ENCODE peak calls at places on chromosome 14, in four cellular contexts. One of them, this sample, is unnamed.
A peak's percentile ranks its signal among the peaks of the same experiment; 100 is the strongest.

GRCh38 chr14:105894978-105895881 is 368.8 kb downstream of the TMEM121 start:
- DNase-seq in mesenteric fat pad: peak; percentile 84
- DNase-seq in activated naive CD8-positive, alpha-beta T cell treated with anti-CD3 and anti-CD28 coated beads for 36 hours: no peak
- DNase-seq in coronary artery: no peak
- DNase-seq in this sample: no peak

GRCh38 chr14:34913619-34914018 is 38.5 kb upstream of the BAZ1A start:
- DNase-seq in mesenteric fat pad: no peak
- DNase-seq in activated naive CD8-positive, alpha-beta T cell treated with anti-CD3 and anti-CD28 coated beads for 36 hours: no peak
- DNase-seq in coronary artery: no peak
- DNase-seq in this sample: no peak

GRCh38 chr14:71628433-71628832 is 303.8 kb upstream of the RGS6 start:
- DNase-seq in mesenteric fat pad: no peak
- DNase-seq in activated naive CD8-positive, alpha-beta T cell treated with anti-CD3 and anti-CD28 coated beads for 36 hours: no peak
- DNase-seq in coronary artery: no peak
- DNase-seq in this sample: no peak

GRCh38 chr14:64680013-64680674 is 24.1 kb upstream of the PLEKHG3 start:
- DNase-seq in mesenteric fat pad: no peak
- DNase-seq in activated naive CD8-positive, alpha-beta T cell treated with anti-CD3 and anti-CD28 coated beads for 36 hours: no peak
- DNase-seq in coronary artery: no peak
- DNase-seq in this sample: no peak

GRCh38 chr14:22798528-22798927 is 16.7 kb downstream of the SLC7A7 start:
- DNase-seq in mesenteric fat pad: no peak
- DNase-seq in activated naive CD8-positive, alpha-beta T cell treated with anti-CD3 and anti-CD28 coated beads for 36 hours: no peak
- DNase-seq in coronary artery: no peak
- DNase-seq in this sample: no peak

GRCh38 chr14:77067632-77068514 is 30.2 kb upstream of the CIPC start:
- DNase-seq in mesenteric fat pad: no peak
- DNase-seq in activated naive CD8-positive, alpha-beta T cell treated with anti-CD3 and anti-CD28 coated beads for 36 hours: peak; percentile 59
- DNase-seq in coronary artery: peak; percentile 78
- DNase-seq in this sample: peak; percentile 60

GRCh38 chr14:92253381-92253894 is 69.5 kb upstream of the SLC24A4 start:
- DNase-seq in mesenteric fat pad: no peak
- DNase-seq in activated naive CD8-positive, alpha-beta T cell treated with anti-CD3 and anti-CD28 coated beads for 36 hours: no peak
- DNase-seq in coronary artery: peak; percentile 19
- DNase-seq in this sample: no peak

GRCh38 chr14:103442288-103442687 is 57.1 kb downstream of the MARK3 start:
- DNase-seq in mesenteric fat pad: no peak
- DNase-seq in activated naive CD8-positive, alpha-beta T cell treated with anti-CD3 and anti-CD28 coated beads for 36 hours: no peak
- DNase-seq in coronary artery: no peak
- DNase-seq in this sample: no peak

GRCh38 chr14:25049559-25050493 is at the start of gene STXBP6:
- DNase-seq in mesenteric fat pad: no peak
- DNase-seq in activated naive CD8-positive, alpha-beta T cell treated with anti-CD3 and anti-CD28 coated beads for 36 hours: peak; percentile 32
- DNase-seq in coronary artery: no peak
- DNase-seq in this sample: peak; percentile 12

GRCh38 chr14:92800525-92800924 is 6.4 kb downstream of the GOLGA5 start:
- DNase-seq in mesenteric fat pad: no peak
- DNase-seq in activated naive CD8-positive, alpha-beta T cell treated with anti-CD3 and anti-CD28 coated beads for 36 hours: no peak
- DNase-seq in coronary artery: no peak
- DNase-seq in this sample: no peak

GRCh38 chr14:104546591-104547309 is 32.8 kb upstream of the C14orf180 start:
- DNase-seq in mesenteric fat pad: peak; percentile 51
- DNase-seq in activated naive CD8-positive, alpha-beta T cell treated with anti-CD3 and anti-CD28 coated beads for 36 hours: no peak
- DNase-seq in coronary artery: no peak
- DNase-seq in this sample: no peak

GRCh38 chr14:51180577-51180976 is 59.5 kb upstream of the TMX1 start:
- DNase-seq in mesenteric fat pad: no peak
- DNase-seq in activated naive CD8-positive, alpha-beta T cell treated with anti-CD3 and anti-CD28 coated beads for 36 hours: no peak
- DNase-seq in coronary artery: no peak
- DNase-seq in this sample: no peak

GRCh38 chr14:94145902-94146527 is 16.6 kb upstream of the IFI27L2 start:
- DNase-seq in mesenteric fat pad: no peak
- DNase-seq in activated naive CD8-positive, alpha-beta T cell treated with anti-CD3 and anti-CD28 coated beads for 36 hours: no peak
- DNase-seq in coronary artery: no peak
- DNase-seq in this sample: no peak

GRCh38 chr14:54169254-54169924 is 212.8 kb upstream of the BMP4 start:
- DNase-seq in mesenteric fat pad: no peak
- DNase-seq in activated naive CD8-positive, alpha-beta T cell treated with anti-CD3 and anti-CD28 coated beads for 36 hours: peak; percentile 4
- DNase-seq in coronary artery: no peak
- DNase-seq in this sample: no peak

GRCh38 chr14:35403085-35403396 is 1.5 kb downstream of the NFKBIA start:
- DNase-seq in mesenteric fat pad: peak; percentile 90
- DNase-seq in activated naive CD8-positive, alpha-beta T cell treated with anti-CD3 and anti-CD28 coated beads for 36 hours: peak; percentile 55
- DNase-seq in coronary artery: no peak
- DNase-seq in this sample: peak; percentile 69

GRCh38 chr14:77589099-77589498 is 27.3 kb downstream of the SPTLC2 start:
- DNase-seq in mesenteric fat pad: no peak
- DNase-seq in activated naive CD8-positive, alpha-beta T cell treated with anti-CD3 and anti-CD28 coated beads for 36 hours: no peak
- DNase-seq in coronary artery: no peak
- DNase-seq in this sample: no peak

GRCh38 chr14:56885795-56886194 is 75.5 kb upstream of the OTX2 start:
- DNase-seq in mesenteric fat pad: no peak
- DNase-seq in activated naive CD8-positive, alpha-beta T cell treated with anti-CD3 and anti-CD28 coated beads for 36 hours: no peak
- DNase-seq in coronary artery: no peak
- DNase-seq in this sample: no peak

GRCh38 chr14:96631621-96632362 is 129.6 kb downstream of the PAPOLA start:
- DNase-seq in mesenteric fat pad: no peak
- DNase-seq in activated naive CD8-positive, alpha-beta T cell treated with anti-CD3 and anti-CD28 coated beads for 36 hours: no peak
- DNase-seq in coronary artery: peak; percentile 53
- DNase-seq in this sample: no peak

GRCh38 chr14:67583711-67584644 is 16.1 kb downstream of the PIGH start:
- DNase-seq in mesenteric fat pad: peak; percentile 47
- DNase-seq in activated naive CD8-positive, alpha-beta T cell treated with anti-CD3 and anti-CD28 coated beads for 36 hours: peak; percentile 14
- DNase-seq in coronary artery: no peak
- DNase-seq in this sample: peak; percentile 28

GRCh38 chr14:55123101-55123500 is 6.0 kb upstream of the LGALS3 start:
- DNase-seq in mesenteric fat pad: no peak
- DNase-seq in activated naive CD8-positive, alpha-beta T cell treated with anti-CD3 and anti-CD28 coated beads for 36 hours: no peak
- DNase-seq in coronary artery: no peak
- DNase-seq in this sample: no peak

GRCh38 chr14:21894003-21894897 is 220.6 kb upstream of the OR4E1 start:
- DNase-seq in mesenteric fat pad: no peak
- DNase-seq in activated naive CD8-positive, alpha-beta T cell treated with anti-CD3 and anti-CD28 coated beads for 36 hours: peak; percentile 43
- DNase-seq in coronary artery: no peak
- DNase-seq in this sample: peak; percentile 56

GRCh38 chr14:41873379-41874034 is 266.8 kb downstream of the LRFN5 start:
- DNase-seq in mesenteric fat pad: no peak
- DNase-seq in activated naive CD8-positive, alpha-beta T cell treated with anti-CD3 and anti-CD28 coated beads for 36 hours: no peak
- DNase-seq in coronary artery: no peak
- DNase-seq in this sample: no peak

GRCh38 chr14:106522990-106523389 is 996.6 kb downstream of the TMEM121 start:
- DNase-seq in mesenteric fat pad: no peak
- DNase-seq in activated naive CD8-positive, alpha-beta T cell treated with anti-CD3 and anti-CD28 coated beads for 36 hours: no peak
- DNase-seq in coronary artery: no peak
- DNase-seq in this sample: no peak

GRCh38 chr14:22887990-22888378 is 5.0 kb downstream of the REM2 start:
- DNase-seq in mesenteric fat pad: no peak
- DNase-seq in activated naive CD8-positive, alpha-beta T cell treated with anti-CD3 and anti-CD28 coated beads for 36 hours: peak; percentile 64
- DNase-seq in coronary artery: no peak
- DNase-seq in this sample: peak; percentile 42

GRCh38 chr14:55707365-55707804 is 127.4 kb downstream of the KTN1 start:
- DNase-seq in mesenteric fat pad: no peak
- DNase-seq in activated naive CD8-positive, alpha-beta T cell treated with anti-CD3 and anti-CD28 coated beads for 36 hours: no peak
- DNase-seq in coronary artery: no peak
- DNase-seq in this sample: no peak

GRCh38 chr14:44529026-44529425 is 21.9 kb upstream of the FSCB start:
- DNase-seq in mesenteric fat pad: no peak
- DNase-seq in activated naive CD8-positive, alpha-beta T cell treated with anti-CD3 and anti-CD28 coated beads for 36 hours: no peak
- DNase-seq in coronary artery: no peak
- DNase-seq in this sample: no peak

GRCh38 chr14:26204954-26205479 is 392.8 kb downstream of the NOVA1 start:
- DNase-seq in mesenteric fat pad: no peak
- DNase-seq in activated naive CD8-positive, alpha-beta T cell treated with anti-CD3 and anti-CD28 coated beads for 36 hours: no peak
- DNase-seq in coronary artery: no peak
- DNase-seq in this sample: no peak

GRCh38 chr14:34250959-34251358 is 211.1 kb downstream of the SPTSSA start:
- DNase-seq in mesenteric fat pad: no peak
- DNase-seq in activated naive CD8-positive, alpha-beta T cell treated with anti-CD3 and anti-CD28 coated beads for 36 hours: no peak
- DNase-seq in coronary artery: no peak
- DNase-seq in this sample: no peak

GRCh38 chr14:69703047-69704046 is 63.6 kb upstream of the SRSF5 start:
- DNase-seq in mesenteric fat pad: no peak
- DNase-seq in activated naive CD8-positive, alpha-beta T cell treated with anti-CD3 and anti-CD28 coated beads for 36 hours: no peak
- DNase-seq in coronary artery: no peak
- DNase-seq in this sample: no peak

This sample was measured in stimulated activated naive CD8-positive, alpha-beta T cell treated with anti-CD3 and anti-CD28 coated beads, Interleukin-15, amount 100 ng/mL, for 72 hours.